ENCODE peak calls at places on chromosomes 11 and 22, in seven cellular contexts. Q is PC-9, P is HCT116, O is SK-N-SH, L is PC-3, F is OCI-LY7, E is MM.1S. R is an unnamed sample.
A peak's percentile ranks its signal among the peaks of the same experiment; 100 is the strongest.

GRCh38 chr11:76609736-76610370 is 60.7 kb downstream of the LRRC32 start:
- DNase-seq in E (no peak), P (no peak), F (no peak), Q (no peak), O (peak; percentile 5), L (no peak), R (no peak)

GRCh38 chr11:5364214-5364613 is 12.9 kb downstream of the OR51B6 start:
- DNase-seq in Q (no peak), O (no peak), E (no peak), P (no peak), L (no peak), F (no peak), R (no peak)

GRCh38 chr22:29559030-29559429 is 5.5 kb upstream of the THOC5 start:
- DNase-seq in Q (no peak), L (no peak), O (no peak), P (no peak), F (no peak), E (no peak), R (no peak)

GRCh38 chr11:116821050-116821918 is 1.8 kb downstream of the APOA4 start:
- DNase-seq in P (no peak), L (no peak), O (no peak), E (no peak), Q (no peak), F (no peak), R (no peak)

GRCh38 chr22:19955241-19956128 is 13.9 kb upstream of the TXNRD2 start:
- DNase-seq in E (no peak), P (no peak), L (no peak), Q (no peak), F (no peak), O (peak; percentile 15), R (no peak)

GRCh38 chr11:128574576-128575011 is 12.8 kb downstream of the ETS1 start:
- DNase-seq in Q (no peak), F (no peak), E (no peak), P (no peak), O (no peak), L (peak; percentile 62), R (no peak)

GRCh38 chr11:19670030-19670761 is 42.4 kb upstream of the NAV2 start:
- DNase-seq in F (no peak), P (peak; percentile 37), E (no peak), O (no peak), Q (no peak), L (no peak), R (peak; percentile 12)

GRCh38 chr11:2086239-2087040 is 52.7 kb downstream of the IGF2 start:
- DNase-seq in L (no peak), F (no peak), Q (no peak), E (no peak), P (no peak), O (no peak), R (no peak)

GRCh38 chr11:91792779-91793262 is 431.8 kb upstream of the FAT3 start:
- DNase-seq in F (no peak), O (no peak), P (no peak), L (peak; percentile 32), E (no peak), Q (no peak), R (no peak)

GRCh38 chr11:279966-280761 is 2.0 kb downstream of the NLRP6 start:
- DNase-seq in O (peak; percentile 48), L (no peak), P (no peak), F (no peak), E (no peak), Q (no peak), R (peak; percentile 74)

GRCh38 chr11:124823512-124824376 is 23.5 kb upstream of the MSANTD2 start:
- DNase-seq in O (no peak), F (no peak), P (no peak), L (peak; percentile 16), E (no peak), Q (no peak), R (no peak)

GRCh38 chr11:78961938-78962701 is 387.5 kb upstream of the NARS2 start:
- DNase-seq in O (peak; percentile 94), Q (no peak), L (peak; percentile 74), P (no peak), E (no peak), F (no peak), R (peak; percentile 94)

GRCh38 chr11:109697140-109697843 is 275.3 kb downstream of the C11orf87 start:
- DNase-seq in E (peak; percentile 60), P (peak; percentile 23), F (peak; percentile 47), O (peak; percentile 35), Q (no peak), L (peak; percentile 64), R (peak; percentile 78)
- TF ChIP-seq CTCF in E (peak; percentile 78), P (peak; percentile 79), F (peak; percentile 88), O (peak; percentile 67), Q (peak; percentile 93), L (peak; percentile 86), R (peak; percentile 78)

DNA sequence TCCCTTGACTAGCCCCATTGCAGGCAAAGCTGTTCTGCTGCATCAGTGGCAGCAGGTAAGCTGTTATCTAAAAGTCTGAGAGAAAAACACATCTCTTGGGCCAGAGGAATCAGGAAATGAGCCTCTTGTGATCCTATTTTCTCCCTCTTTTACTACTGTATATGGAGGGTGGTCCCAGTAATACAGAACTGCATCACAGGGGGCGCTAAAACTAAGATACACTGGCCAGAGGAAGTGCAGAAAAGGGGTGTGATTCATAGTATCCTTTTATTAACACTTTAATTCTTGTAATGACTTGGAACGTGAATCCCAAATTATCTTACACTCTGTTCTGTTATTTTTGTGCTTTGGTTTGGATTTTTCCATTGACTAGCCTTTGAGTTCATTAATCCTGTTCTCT is 8.8 kb upstream of the MED17 start:
- DNase-seq in P (peak; percentile 18), Q (no peak), L (peak; percentile 48), E (no peak), F (peak; percentile 41), O (peak; percentile 43), R (peak; percentile 83)
- H3K9me2 ChIP-seq in P (no peaks in the 10 kb centered on the region), Q (no peaks in the 10 kb centered on the region), L (no peaks in the 10 kb centered on the region), E (no peaks in the 10 kb centered on the region), F (no peaks in the 10 kb centered on the region), O (no peaks in the 10 kb centered on the region), R (peaks cover 6% of the 10 kb centered on the region)

DNA sequence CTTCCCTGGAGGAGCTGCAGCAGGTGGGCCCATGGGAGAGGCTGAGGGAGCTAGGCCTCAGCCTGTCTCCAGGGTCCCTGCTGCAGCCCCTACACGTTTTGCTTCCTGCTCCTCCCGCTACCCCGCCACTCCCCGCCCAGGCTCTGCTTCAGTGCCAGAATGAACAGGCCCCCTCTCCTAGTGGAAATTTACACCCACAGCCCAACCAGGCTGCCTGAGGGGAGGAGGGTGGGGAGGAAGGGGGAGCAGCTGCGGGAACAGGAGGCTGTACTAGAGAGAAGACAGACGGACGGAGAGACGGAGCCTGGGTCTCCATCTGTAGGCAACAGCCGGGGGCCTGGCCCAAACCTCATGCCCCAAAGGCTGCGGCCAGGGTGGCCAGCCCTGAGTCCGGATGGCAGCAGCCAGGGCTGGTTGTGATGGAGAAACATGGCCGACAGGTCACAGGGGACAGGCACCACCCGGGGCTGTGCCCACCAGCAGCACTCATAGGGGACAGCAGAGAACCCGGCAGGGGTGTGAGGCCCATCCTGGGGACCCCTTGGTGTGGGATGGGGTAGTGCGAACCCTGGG is 20.6 kb downstream of the FLRT1 start:
- DNase-seq in F (no peak), P (no peak), Q (no peak), L (no peak), E (no peak), O (peak; percentile 62), R (no peak)
- H3K4me1 ChIP-seq in F (peaks cover 8% of the 10 kb centered on the region), P (no peaks in the 10 kb centered on the region), Q (no peaks in the 10 kb centered on the region), L (no peaks in the 10 kb centered on the region), E (no peaks in the 10 kb centered on the region), O (peaks cover 4% of the 10 kb centered on the region), R (peaks cover 17% of the 10 kb centered on the region)

GRCh38 chr11:15923169-15923568 is 433.2 kb downstream of the SOX6 start:
- DNase-seq in F (no peak), Q (no peak), E (no peak), O (peak; percentile 44), P (no peak), L (no peak), R (peak; percentile 41)
- TF ChIP-seq CTCF in F (no peak), Q (no peak), E (no peak), O (no peak), P (no peak), L (no peak), R (peak; percentile 57)

GRCh38 chr11:15378941-15379340 is 264.2 kb downstream of the INSC start:
- DNase-seq in L (no peak), P (no peak), O (no peak), F (no peak), E (no peak), Q (no peak), R (no peak)
- H3K9me2 ChIP-seq in L (no peaks in the 10 kb centered on the region), P (no peaks in the 10 kb centered on the region), O (no peaks in the 10 kb centered on the region), F (no peaks in the 10 kb centered on the region), E (no peaks in the 10 kb centered on the region), Q (no peaks in the 10 kb centered on the region), R (no peaks in the 10 kb centered on the region)

DNA sequence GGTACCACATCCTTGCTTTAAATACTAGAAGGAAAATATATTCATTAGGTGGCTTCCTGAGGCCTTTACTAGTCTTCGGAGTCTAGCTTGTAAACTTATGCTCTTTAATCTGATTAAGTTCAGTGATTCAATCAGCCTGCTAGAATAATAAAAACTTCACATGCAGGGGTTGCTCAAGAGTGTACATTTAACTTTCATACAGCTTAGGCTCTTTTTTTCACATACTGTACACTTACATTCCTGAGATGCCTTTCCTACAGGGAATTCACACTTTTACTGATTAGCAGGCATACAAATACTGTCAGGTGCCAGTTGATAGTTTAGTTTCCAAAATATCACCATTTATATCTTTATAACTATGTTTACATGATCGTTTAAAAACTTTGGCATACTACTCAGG is 3.2 kb upstream of the ANO5 start:
- DNase-seq in Q (no peak), O (no peak), F (no peak), L (no peak), E (no peak), P (no peak), R (no peak)
- H3K4me1 ChIP-seq in Q (no peaks in the 10 kb centered on the region), O (no peaks in the 10 kb centered on the region), F (no peaks in the 10 kb centered on the region), L (no peaks in the 10 kb centered on the region), E (peaks cover 7% of the 10 kb centered on the region), P (peaks cover 8% of the 10 kb centered on the region), R (peaks cover 29% of the 10 kb centered on the region)

GRCh38 chr11:87300640-87301381 is 263.1 kb downstream of the TMEM135 start:
- DNase-seq in L (peak; percentile 15), P (no peak), O (no peak), E (peak; percentile 54), Q (no peak), F (peak; percentile 22), R (no peak)
- TF ChIP-seq CTCF in L (peak; percentile 11), P (no peak), O (no peak), E (peak; percentile 22), Q (no peak), F (peak; percentile 31), R (no peak)

R was measured in GM23338.